ENCODE peak calls at places on chromosomes 7 and 10, in five cellular contexts. One of them, this sample, is unnamed.
A peak's percentile ranks its signal among the peaks of the same experiment; 100 is the strongest.

GRCh38 chr7:152341039-152341913 is 94.5 kb downstream of the KMT2C start:
- DNase-seq in adrenal gland: peak; percentile 57
- DNase-seq in K562: peak; percentile 35
- DNase-seq in GM12891: no peak
- DNase-seq in right lobe of liver: peak; percentile 66
- DNase-seq in this sample: peak; percentile 40

GRCh38 chr7:118175751-118176150 is 8.2 kb upstream of the LSM8 start:
- DNase-seq in adrenal gland: no peak
- DNase-seq in K562: no peak
- DNase-seq in GM12891: no peak
- DNase-seq in right lobe of liver: no peak
- DNase-seq in this sample: no peak

GRCh38 chr7:55365103-55365679 is at the start of gene LANCL2:
- DNase-seq in adrenal gland: no peak
- DNase-seq in K562: peak; percentile 41
- DNase-seq in GM12891: no peak
- DNase-seq in right lobe of liver: peak; percentile 65
- DNase-seq in this sample: peak; percentile 70

GRCh38 chr10:47214520-47214919 is 85.5 kb upstream of the GDF10 start:
- DNase-seq in adrenal gland: no peak
- DNase-seq in K562: no peak
- DNase-seq in GM12891: no peak
- DNase-seq in right lobe of liver: no peak
- DNase-seq in this sample: no peak

GRCh38 chr7:127629268-127629854 is 11.4 kb upstream of the PAX4 start:
- DNase-seq in adrenal gland: no peak
- DNase-seq in K562: peak; percentile 54
- DNase-seq in GM12891: peak; percentile 36
- DNase-seq in right lobe of liver: no peak
- DNase-seq in this sample: no peak

GRCh38 chr10:89301721-89302445 is at the start of gene IFIT2:
- DNase-seq in adrenal gland: peak; percentile 35
- DNase-seq in K562: no peak
- DNase-seq in GM12891: no peak
- DNase-seq in right lobe of liver: peak; percentile 54
- DNase-seq in this sample: peak; percentile 76

GRCh38 chr10:79443338-79444242 is 1.8 kb downstream of the ZCCHC24 start:
- DNase-seq in adrenal gland: no peak
- DNase-seq in K562: no peak
- DNase-seq in GM12891: no peak
- DNase-seq in right lobe of liver: peak; percentile 47
- DNase-seq in this sample: peak; percentile 22

GRCh38 chr10:20271490-20271889 is 455.3 kb downstream of the PLXDC2 start:
- DNase-seq in adrenal gland: no peak
- DNase-seq in K562: no peak
- DNase-seq in GM12891: no peak
- DNase-seq in right lobe of liver: no peak
- DNase-seq in this sample: no peak

GRCh38 chr10:69801434-69802315 is at the start of gene COL13A1:
- DNase-seq in adrenal gland: peak; percentile 42
- DNase-seq in K562: peak; percentile 29
- DNase-seq in GM12891: peak; percentile 28
- DNase-seq in right lobe of liver: no peak
- DNase-seq in this sample: peak; percentile 8

GRCh38 chr10:64881257-64881656 is 1360.1 kb downstream of the REEP3 start:
- DNase-seq in adrenal gland: no peak
- DNase-seq in K562: no peak
- DNase-seq in GM12891: no peak
- DNase-seq in right lobe of liver: no peak
- DNase-seq in this sample: no peak

GRCh38 chr7:7803597-7804229 is 85.3 kb upstream of the RPA3 start:
- DNase-seq in adrenal gland: no peak
- DNase-seq in K562: no peak
- DNase-seq in GM12891: no peak
- DNase-seq in right lobe of liver: no peak
- DNase-seq in this sample: no peak

GRCh38 chr10:132910901-132911711 is 31.3 kb downstream of the CFAP46 start:
- DNase-seq in adrenal gland: no peak
- DNase-seq in K562: no peak
- DNase-seq in GM12891: no peak
- DNase-seq in right lobe of liver: no peak
- DNase-seq in this sample: no peak

GRCh38 chr7:31516680-31517079 is 2.8 kb downstream of the ITPRID1 start:
- DNase-seq in adrenal gland: no peak
- DNase-seq in K562: no peak
- DNase-seq in GM12891: no peak
- DNase-seq in right lobe of liver: no peak
- DNase-seq in this sample: no peak

GRCh38 chr7:99296471-99296870 is 23.8 kb downstream of the MYH16 start:
- DNase-seq in adrenal gland: no peak
- DNase-seq in K562: no peak
- DNase-seq in GM12891: no peak
- DNase-seq in right lobe of liver: no peak
- DNase-seq in this sample: no peak

GRCh38 chr10:21497177-21497807 is 28.2 kb downstream of the SKIDA1 start:
- DNase-seq in adrenal gland: peak; percentile 96
- DNase-seq in K562: no peak
- DNase-seq in GM12891: no peak
- DNase-seq in right lobe of liver: peak; percentile 99
- DNase-seq in this sample: peak; percentile 63

GRCh38 chr7:156585926-156586325 is 54.6 kb upstream of the RNF32 start:
- DNase-seq in adrenal gland: no peak
- DNase-seq in K562: no peak
- DNase-seq in GM12891: no peak
- DNase-seq in right lobe of liver: no peak
- DNase-seq in this sample: no peak

GRCh38 chr7:156580036-156580435 is 60.5 kb upstream of the RNF32 start:
- DNase-seq in adrenal gland: no peak
- DNase-seq in K562: no peak
- DNase-seq in GM12891: no peak
- DNase-seq in right lobe of liver: peak; percentile 52
- DNase-seq in this sample: no peak

GRCh38 chr7:156579566-156579965 is 61.0 kb upstream of the RNF32 start:
- DNase-seq in adrenal gland: no peak
- DNase-seq in K562: no peak
- DNase-seq in GM12891: no peak
- DNase-seq in right lobe of liver: no peak
- DNase-seq in this sample: no peak

GRCh38 chr7:156585025-156585648 is 55.4 kb upstream of the RNF32 start:
- DNase-seq in adrenal gland: no peak
- DNase-seq in K562: no peak
- DNase-seq in GM12891: no peak
- DNase-seq in right lobe of liver: no peak
- DNase-seq in this sample: no peak

GRCh38 chr7:156582591-156583123 is 57.9 kb upstream of the RNF32 start:
- DNase-seq in adrenal gland: no peak
- DNase-seq in K562: no peak
- DNase-seq in GM12891: no peak
- DNase-seq in right lobe of liver: no peak
- DNase-seq in this sample: no peak
- TF ChIP-seq POLR2A in adrenal gland: no peak
- TF ChIP-seq POLR2A in K562: no peak
- TF ChIP-seq POLR2A in GM12891: no peak
- TF ChIP-seq POLR2A in right lobe of liver: no peak
- TF ChIP-seq POLR2A in this sample: no peak

GRCh38 chr7:74657692-74658170 is at the start of gene GTF2I:
- DNase-seq in adrenal gland: no peak
- DNase-seq in K562: peak; percentile 82
- DNase-seq in GM12891: no peak
- DNase-seq in right lobe of liver: no peak
- DNase-seq in this sample: no peak
- TF ChIP-seq POLR2A in adrenal gland: no peak
- TF ChIP-seq POLR2A in K562: peak; percentile 77
- TF ChIP-seq POLR2A in GM12891: peak; percentile 3
- TF ChIP-seq POLR2A in right lobe of liver: no peak
- TF ChIP-seq POLR2A in this sample: peak; percentile 45

GRCh38 chr10:95756061-95756751 is at the start of gene ENTPD1:
- DNase-seq in adrenal gland: peak; percentile 42
- DNase-seq in K562: no peak
- DNase-seq in GM12891: no peak
- DNase-seq in right lobe of liver: no peak
- DNase-seq in this sample: no peak
- TF ChIP-seq POLR2A in adrenal gland: no peak
- TF ChIP-seq POLR2A in K562: no peak
- TF ChIP-seq POLR2A in GM12891: peak; percentile 67
- TF ChIP-seq POLR2A in right lobe of liver: peak; percentile 53
- TF ChIP-seq POLR2A in this sample: no peak

GRCh38 chr7:2018786-2019692 is 213.7 kb downstream of the MAD1L1 start:
- DNase-seq in adrenal gland: peak; percentile 81
- DNase-seq in K562: peak; percentile 96
- DNase-seq in GM12891: no peak
- DNase-seq in right lobe of liver: peak; percentile 42
- DNase-seq in this sample: peak; percentile 59
- TF ChIP-seq POLR2A in adrenal gland: no peak
- TF ChIP-seq POLR2A in K562: no peak
- TF ChIP-seq POLR2A in GM12891: no peak
- TF ChIP-seq POLR2A in right lobe of liver: no peak
- TF ChIP-seq POLR2A in this sample: no peak

GRCh38 chr7:134029-134428 is 58.3 kb upstream of the FAM20C start:
- DNase-seq in adrenal gland: no peak
- DNase-seq in K562: no peak
- DNase-seq in GM12891: no peak
- DNase-seq in right lobe of liver: no peak
- DNase-seq in this sample: no peak

GRCh38 chr7:134541-134940 is 57.8 kb upstream of the FAM20C start:
- DNase-seq in adrenal gland: no peak
- DNase-seq in K562: no peak
- DNase-seq in GM12891: no peak
- DNase-seq in right lobe of liver: no peak
- DNase-seq in this sample: no peak

GRCh38 chr7:132095-132482 is 60.3 kb upstream of the FAM20C start:
- DNase-seq in adrenal gland: no peak
- DNase-seq in K562: no peak
- DNase-seq in GM12891: no peak
- DNase-seq in right lobe of liver: no peak
- DNase-seq in this sample: no peak

GRCh38 chr7:132899-133298 is 59.5 kb upstream of the FAM20C start:
- DNase-seq in adrenal gland: no peak
- DNase-seq in K562: no peak
- DNase-seq in GM12891: no peak
- DNase-seq in right lobe of liver: no peak
- DNase-seq in this sample: no peak

DNA sequence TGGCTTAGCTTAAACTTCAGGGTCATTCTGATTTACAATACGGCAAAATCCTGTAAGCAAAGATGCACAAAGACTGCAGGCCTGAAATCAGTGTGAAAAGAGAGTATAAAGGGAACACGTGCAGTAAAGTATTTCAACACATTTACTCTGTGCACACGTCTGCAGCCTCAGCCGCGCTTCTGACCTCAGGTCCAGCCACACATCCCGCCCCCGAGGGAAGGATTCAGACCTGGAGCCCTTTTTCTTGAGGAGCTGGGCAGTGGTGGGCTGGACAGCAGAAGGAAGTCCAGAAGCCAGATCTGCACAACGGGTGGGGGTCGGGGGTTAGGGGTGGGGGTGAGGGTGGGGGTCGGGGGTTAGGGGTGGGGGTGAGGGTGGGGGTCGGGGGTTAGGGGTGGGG is 58.9 kb upstream of the FAM20C start:
- DNase-seq in adrenal gland: no peak
- DNase-seq in K562: no peak
- DNase-seq in GM12891: no peak
- DNase-seq in right lobe of liver: no peak
- DNase-seq in this sample: no peak
- TF ChIP-seq POLR2A in adrenal gland: no peak
- TF ChIP-seq POLR2A in K562: no peak
- TF ChIP-seq POLR2A in GM12891: no peak
- TF ChIP-seq POLR2A in right lobe of liver: no peak
- TF ChIP-seq POLR2A in this sample: no peak

DNA sequence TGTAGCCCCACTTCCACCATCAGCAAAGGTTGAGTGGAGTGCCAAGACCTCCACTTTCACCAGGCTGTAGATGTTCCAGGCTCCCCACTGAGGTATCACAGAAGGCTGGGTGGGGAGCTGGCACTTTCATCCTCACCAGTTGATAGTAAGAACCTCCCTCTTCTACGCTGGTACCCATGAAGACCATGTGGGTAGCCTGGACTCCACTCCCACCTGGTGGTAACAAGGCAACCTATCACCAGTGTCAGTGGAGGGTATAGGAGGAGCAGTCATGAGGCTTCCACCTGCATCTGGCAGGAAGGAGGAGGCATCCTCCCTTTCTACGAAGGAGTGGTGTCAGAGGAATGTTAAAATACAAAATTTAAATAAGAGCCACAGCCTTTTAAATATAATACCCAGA is 4.4 kb downstream of the SMIM30 start:
- DNase-seq in adrenal gland: no peak
- DNase-seq in K562: no peak
- DNase-seq in GM12891: no peak
- DNase-seq in right lobe of liver: no peak
- DNase-seq in this sample: peak; percentile 11
- TF ChIP-seq POLR2A in adrenal gland: no peak
- TF ChIP-seq POLR2A in K562: no peak
- TF ChIP-seq POLR2A in GM12891: no peak
- TF ChIP-seq POLR2A in right lobe of liver: no peak
- TF ChIP-seq POLR2A in this sample: no peak

GRCh38 chr10:112637901-112638300 is 190.9 kb downstream of the VTI1A start:
- DNase-seq in adrenal gland: no peak
- DNase-seq in K562: no peak
- DNase-seq in GM12891: no peak
- DNase-seq in right lobe of liver: no peak
- DNase-seq in this sample: no peak
- TF ChIP-seq POLR2A in adrenal gland: no peak
- TF ChIP-seq POLR2A in K562: no peak
- TF ChIP-seq POLR2A in GM12891: no peak
- TF ChIP-seq POLR2A in right lobe of liver: no peak
- TF ChIP-seq POLR2A in this sample: no peak

GRCh38 chr7:101085000-101085948 is at the start of gene TRIM56:
- DNase-seq in adrenal gland: peak; percentile 88
- DNase-seq in K562: peak; percentile 97
- DNase-seq in GM12891: peak; percentile 91
- DNase-seq in right lobe of liver: peak; percentile 96
- DNase-seq in this sample: peak; percentile 91
- TF ChIP-seq POLR2A in adrenal gland: no peak
- TF ChIP-seq POLR2A in K562: peak; percentile 90
- TF ChIP-seq POLR2A in GM12891: peak; percentile 42
- TF ChIP-seq POLR2A in right lobe of liver: peak; percentile 48
- TF ChIP-seq POLR2A in this sample: peak; percentile 62

GRCh38 chr10:13437026-13437555 is 89.0 kb upstream of the SEPHS1 start:
- DNase-seq in adrenal gland: no peak
- DNase-seq in K562: no peak
- DNase-seq in GM12891: no peak
- DNase-seq in right lobe of liver: no peak
- DNase-seq in this sample: no peak
- TF ChIP-seq POLR2A in adrenal gland: no peak
- TF ChIP-seq POLR2A in K562: no peak
- TF ChIP-seq POLR2A in GM12891: no peak
- TF ChIP-seq POLR2A in right lobe of liver: no peak
- TF ChIP-seq POLR2A in this sample: no peak